ENCODE peak calls at places on chromosomes 2 and 18, in nine cellular contexts. Y is HFFc6; Z is skeletal muscle cell; L is activated naive CD4-positive, alpha-beta T cell; B is activated T-cell treated with anti-CD3 and anti-CD28 coated beads for 4 hours; S is hippocampal formation; D is CD4-positive, alpha-beta memory T cell; V is activated CD8-positive, alpha-beta memory T cell treated with anti-CD3 and anti-CD28 coated beads, Interleukin-2, amount 50 U/mL, for 48 hours; A is effector memory CD4-positive, alpha-beta T cell. X is an unnamed sample.

GRCh38 chr2:147844691-147845607 is at the start of gene ACVR2A:
- DNase-seq in Y (peak), Z (no peak), L (peak), B (peak), S (peak), D (peak), V (peak), A (peak), X (no peak)

GRCh38 chr2:45796500-45796899 is 145.0 kb downstream of the PRKCE start:
- DNase-seq in Y (no peak), Z (no peak), L (no peak), B (no peak), S (no peak), D (no peak), V (no peak), A (no peak), X (no peak)

GRCh38 chr2:216047417-216047816 is 34.1 kb upstream of the MREG start:
- DNase-seq in Y (no peak), Z (no peak), L (no peak), B (no peak), S (no peak), D (no peak), V (no peak), A (no peak), X (no peak)

GRCh38 chr2:101120124-101120996 is 30.8 kb downstream of the TBC1D8 start:
- DNase-seq in Y (peak), Z (peak), L (no peak), B (no peak), S (no peak), D (no peak), V (no peak), A (no peak), X (peak)

GRCh38 chr2:159045545-159046454 is 77.4 kb downstream of the TANC1 start:
- DNase-seq in Y (no peak), Z (no peak), L (no peak), B (no peak), S (no peak), D (no peak), V (no peak), A (no peak), X (no peak)

GRCh38 chr18:13003466-13003896 is 12.3 kb downstream of the CEP192 start:
- DNase-seq in Y (peak), Z (peak), L (no peak), B (no peak), S (peak), D (no peak), V (no peak), A (no peak), X (peak)

GRCh38 chr2:135657806-135658582 is 83.7 kb upstream of the UBXN4 start:
- DNase-seq in Y (no peak), Z (no peak), L (no peak), B (peak), S (no peak), D (peak), V (peak), A (peak), X (no peak)

GRCh38 chr2:136527560-136527959 is 237.8 kb upstream of the THSD7B start:
- DNase-seq in Y (no peak), Z (no peak), L (no peak), B (no peak), S (no peak), D (peak), V (no peak), A (no peak), X (no peak)

GRCh38 chr2:66555511-66556324 is 120.8 kb downstream of the MEIS1 start:
- DNase-seq in Y (no peak), Z (no peak), L (no peak), B (no peak), S (peak), D (no peak), V (no peak), A (no peak), X (no peak)

GRCh38 chr2:122525341-122525740 is 769.9 kb downstream of the TSN start:
- DNase-seq in Y (no peak), Z (peak), L (no peak), B (no peak), S (no peak), D (no peak), V (no peak), A (no peak), X (no peak)

GRCh38 chr2:101501443-101501842 is 26.5 kb upstream of the RFX8 start:
- DNase-seq in Y (no peak), Z (peak), L (no peak), B (no peak), S (no peak), D (no peak), V (no peak), A (no peak), X (no peak)

GRCh38 chr2:95292623-95293260 is 4.4 kb upstream of the KCNIP3 start:
- DNase-seq in Y (peak), Z (no peak), L (no peak), B (no peak), S (no peak), D (no peak), V (no peak), A (no peak), X (no peak)

GRCh38 chr2:145088733-145089132 is 568.8 kb upstream of the ZEB2 start:
- DNase-seq in Y (no peak), Z (no peak), L (no peak), B (no peak), S (no peak), D (no peak), V (no peak), A (no peak), X (no peak)

GRCh38 chr2:85468096-85468703 is 49.7 kb downstream of the SH2D6 start:
- DNase-seq in Y (no peak), Z (no peak), L (no peak), B (no peak), S (no peak), D (no peak), V (no peak), A (no peak), X (no peak)

GRCh38 chr2:211055438-211055837 is 499.0 kb downstream of the CPS1 start:
- DNase-seq in Y (no peak), Z (no peak), L (no peak), B (no peak), S (no peak), D (no peak), V (no peak), A (no peak), X (no peak)

GRCh38 chr2:222671259-222672067 is at the start of gene MOGAT1:
- DNase-seq in Y (no peak), Z (no peak), L (no peak), B (no peak), S (peak), D (no peak), V (peak), A (no peak), X (no peak)

GRCh38 chr2:161844845-161845244 is 220.6 kb downstream of the SLC4A10 start:
- DNase-seq in Y (no peak), Z (no peak), L (no peak), B (no peak), S (no peak), D (no peak), V (no peak), A (no peak), X (peak)

GRCh38 chr2:132651115-132652099 is 18.6 kb downstream of the LYPD1 start:
- DNase-seq in Y (peak), Z (no peak), L (no peak), B (no peak), S (peak), D (no peak), V (no peak), A (no peak), X (no peak)

GRCh38 chr2:203396667-203397066 is 68.5 kb downstream of the ABI2 start:
- DNase-seq in Y (no peak), Z (no peak), L (no peak), B (no peak), S (no peak), D (no peak), V (no peak), A (no peak), X (peak)

GRCh38 chr18:65235966-65236634 is 514.7 kb upstream of the CDH7 start:
- DNase-seq in Y (no peak), Z (peak), L (no peak), B (no peak), S (no peak), D (no peak), V (no peak), A (no peak), X (peak)

GRCh38 chr2:9613291-9613690 is 17.5 kb downstream of the YWHAQ start:
- DNase-seq in Y (peak), Z (peak), L (no peak), B (no peak), S (no peak), D (no peak), V (no peak), A (no peak), X (no peak)

GRCh38 chr18:48467231-48467630 is 58.0 kb upstream of the ZBTB7C start:
- DNase-seq in Y (no peak), Z (no peak), L (no peak), B (no peak), S (no peak), D (no peak), V (no peak), A (no peak), X (no peak)

GRCh38 chr2:210660-211059 is 53.2 kb downstream of the SH3YL1 start:
- DNase-seq in Y (no peak), Z (no peak), L (no peak), B (no peak), S (no peak), D (no peak), V (no peak), A (no peak), X (no peak)

GRCh38 chr18:29191263-29191662 is 1014.3 kb upstream of the CDH2 start:
- DNase-seq in Y (peak), Z (no peak), L (no peak), B (no peak), S (no peak), D (no peak), V (no peak), A (no peak), X (no peak)

GRCh38 chr18:79545255-79545654 is 134.3 kb upstream of the CTDP1 start:
- DNase-seq in Y (no peak), Z (no peak), L (no peak), B (no peak), S (no peak), D (no peak), V (no peak), A (no peak), X (no peak)

GRCh38 chr18:9861933-9862332 is 23.8 kb upstream of the TXNDC2 start:
- DNase-seq in Y (no peak), Z (no peak), L (no peak), B (no peak), S (no peak), D (no peak), V (no peak), A (no peak), X (no peak)

GRCh38 chr2:105184420-105184819 is 57.1 kb upstream of the GPR45 start:
- DNase-seq in Y (no peak), Z (no peak), L (no peak), B (no peak), S (no peak), D (no peak), V (no peak), A (no peak), X (no peak)

X was measured in retinal pigment epithelial cell.